ENCODE peak calls at places on chromosome 18, in nine cellular contexts. T is type B pancreatic cell, L is AG04450, U is endothelial cell, J is nephron progenitor cell, X is ovary, N is astrocyte, E is pancreas, Z is GM13976. D is an unnamed sample.

GRCh38 chr18:75497576-75497975 is 70.1 kb upstream of the SMIM21 start:
- DNase-seq in L (no peak), X (no peak), J (no peak), Z (no peak), E (no peak), N (peak; percentile 63), T (no peak), U (no peak), D (no peak)

GRCh38 chr18:812673-813404 is 797 bp upstream of the YES1 start:
- DNase-seq in U (peak; percentile 66), E (peak; percentile 66), Z (peak; percentile 62), J (no peak), N (peak; percentile 81), X (peak; percentile 82), T (no peak), L (peak; percentile 41), D (peak; percentile 56)

GRCh38 chr18:56574827-56575226 is 63.6 kb downstream of the TXNL1 start:
- DNase-seq in T (no peak), L (no peak), E (no peak), U (no peak), J (no peak), N (no peak), Z (no peak), X (peak; percentile 59), D (no peak)

GRCh38 chr18:39513187-39513586 is 1947.6 kb upstream of the CELF4 start:
- DNase-seq in N (no peak), T (no peak), U (no peak), X (no peak), J (no peak), E (no peak), Z (no peak), L (no peak), D (no peak)

GRCh38 chr18:3688682-3689081 is 238.7 kb downstream of the TGIF1 start:
- DNase-seq in E (no peak), Z (no peak), J (no peak), X (no peak), U (no peak), N (peak; percentile 98), T (no peak), L (peak; percentile 96), D (no peak)

GRCh38 chr18:58690259-58690658 is 19.0 kb downstream of the MALT1 start:
- DNase-seq in J (no peak), X (no peak), T (no peak), L (no peak), Z (no peak), E (no peak), N (no peak), U (no peak), D (no peak)

GRCh38 chr18:49849331-49850217 is 36.2 kb upstream of the ACAA2 start:
- DNase-seq in T (no peak), J (peak; percentile 26), Z (no peak), E (no peak), X (peak; percentile 27), L (peak; percentile 63), N (peak; percentile 91), U (no peak), D (no peak)

GRCh38 chr18:27144672-27145071 is 40.4 kb downstream of the CHST9 start:
- DNase-seq in E (no peak), U (no peak), J (no peak), T (no peak), N (no peak), L (no peak), Z (no peak), X (no peak), D (no peak)

GRCh38 chr18:61718944-61719343 is 173.9 kb downstream of the RNF152 start:
- DNase-seq in X (no peak), T (no peak), L (no peak), Z (no peak), E (no peak), J (no peak), N (no peak), U (no peak), D (no peak)

GRCh38 chr18:35334821-35335220 is 9.4 kb downstream of the ZNF24 start:
- DNase-seq in J (no peak), E (no peak), U (no peak), X (no peak), T (no peak), Z (no peak), L (no peak), N (peak; percentile 79), D (no peak)

GRCh38 chr18:51531496-51531895 is 334.0 kb upstream of the MEX3C start:
- DNase-seq in E (no peak), Z (no peak), J (no peak), N (no peak), U (no peak), L (no peak), T (no peak), X (no peak), D (no peak)

GRCh38 chr18:51541230-51541629 is 343.7 kb upstream of the MEX3C start:
- DNase-seq in X (no peak), L (no peak), Z (no peak), J (no peak), U (no peak), T (no peak), N (no peak), E (no peak), D (no peak)

GRCh38 chr18:51540562-51540961 is 343.1 kb upstream of the MEX3C start:
- DNase-seq in N (no peak), X (no peak), U (no peak), E (no peak), T (no peak), Z (no peak), L (no peak), J (no peak), D (no peak)

DNA sequence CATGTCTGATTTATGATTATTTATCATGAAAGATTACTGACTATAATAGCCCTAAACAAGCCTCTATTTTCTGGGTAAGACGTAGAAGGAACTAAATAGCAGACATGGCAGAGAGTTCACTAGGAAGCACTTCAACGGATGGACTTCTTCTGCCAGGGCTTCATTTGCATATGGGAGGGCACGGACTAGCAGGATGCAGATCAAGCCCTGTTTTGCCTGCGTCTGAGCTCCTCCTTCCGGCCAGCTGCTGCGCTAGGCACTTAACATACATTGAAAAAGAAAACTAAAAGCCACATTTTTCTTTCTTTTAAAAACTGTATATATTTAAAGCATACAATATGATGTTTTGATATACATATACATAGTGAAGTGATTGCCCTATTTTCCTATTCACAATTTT is 340.0 kb upstream of the MEX3C start:
- DNase-seq in E (peak; percentile 56), J (peak; percentile 41), U (peak; percentile 28), T (no peak), X (no peak), N (no peak), Z (no peak), L (no peak), D (no peak)
- TF ChIP-seq CTCF in E (no peak), J (peak; percentile 12), U (no peak), T (peak; percentile 55), X (no peak), N (no peak), Z (no peak), L (no peak), D (no peak)

GRCh38 chr18:31819925-31820229 is 59.2 kb upstream of the SLC25A52 start:
- DNase-seq in J (no peak), E (no peak), U (no peak), L (no peak), T (no peak), N (no peak), Z (no peak), X (no peak), D (no peak)
- TF ChIP-seq CTCF in J (no peak), E (no peak), U (peak; percentile 28), L (no peak), T (peak; percentile 55), N (no peak), Z (no peak), X (no peak), D (no peak)

GRCh38 chr18:11851156-11852047 is at the start of gene CHMP1B:
- DNase-seq in T (peak; percentile 98), N (peak; percentile 96), X (peak; percentile 98), J (peak; percentile 98), L (peak; percentile 94), U (peak; percentile 97), E (peak; percentile 99), Z (peak; percentile 97), D (peak; percentile 97)

GRCh38 chr18:11852048-11852341 is 782 bp downstream of the CHMP1B start:
- DNase-seq in L (no peak), T (no peak), X (no peak), U (no peak), N (no peak), E (no peak), J (peak; percentile 55), Z (no peak), D (no peak)

GRCh38 chr18:11849279-11849678 is 1.9 kb upstream of the CHMP1B start:
- DNase-seq in J (no peak), X (no peak), N (no peak), T (no peak), E (no peak), U (no peak), Z (no peak), L (no peak), D (no peak)

GRCh38 chr18:11850821-11851155 is 425 bp upstream of the CHMP1B start:
- DNase-seq in U (no peak), T (no peak), E (no peak), L (no peak), J (no peak), N (no peak), Z (no peak), X (no peak), D (no peak)

DNA sequence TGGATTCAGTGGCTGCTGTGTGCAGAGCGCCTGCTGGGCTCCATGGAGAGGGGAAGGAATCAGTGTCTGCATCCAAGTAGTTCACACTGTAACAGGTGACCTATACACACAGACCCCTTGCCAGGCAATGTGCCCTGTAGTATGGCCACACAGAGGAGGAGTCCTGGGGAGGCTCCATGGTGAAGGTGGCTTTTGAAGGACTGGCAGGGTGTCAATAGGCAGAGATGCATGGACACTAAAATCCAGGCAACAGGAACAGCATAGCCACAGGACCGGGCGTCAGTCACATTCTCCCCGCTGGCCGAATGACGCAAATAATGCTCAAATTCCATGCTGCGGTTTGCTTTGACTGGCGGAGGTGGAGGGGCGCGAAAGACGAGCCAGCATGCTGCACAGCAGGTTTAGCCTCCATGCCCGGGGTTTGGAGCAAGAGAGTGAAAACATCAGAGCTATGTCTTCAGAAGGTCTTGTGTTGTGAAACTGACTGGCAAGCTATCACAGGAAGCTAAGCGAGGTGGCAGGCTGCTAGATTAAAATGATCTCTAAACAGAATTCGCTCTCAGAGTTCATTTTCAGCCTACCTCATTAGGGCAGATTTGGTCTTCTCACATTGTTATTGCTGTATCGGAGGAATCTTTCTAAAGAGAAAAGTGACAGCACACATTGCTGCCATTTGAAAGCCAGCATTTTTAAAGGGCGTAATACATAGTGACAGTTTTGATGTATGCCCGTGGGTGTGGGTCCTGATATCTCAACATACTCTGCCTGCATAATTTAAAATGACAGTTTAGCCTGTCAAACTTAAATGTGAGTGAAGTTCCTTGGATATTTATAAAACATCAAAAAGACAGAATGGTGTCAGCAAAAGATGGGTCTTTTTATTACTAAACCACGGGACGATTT is 1.1 kb upstream of the CHMP1B start:
- DNase-seq in Z (no peak), U (no peak), L (peak; percentile 83), J (peak; percentile 26), E (peak; percentile 71), N (peak; percentile 96), T (no peak), X (peak; percentile 60), D (no peak)
- TF ChIP-seq CTCF in Z (no peak), U (no peak), L (no peak), J (no peak), E (no peak), N (no peak), T (no peak), X (no peak), D (no peak)

DNA sequence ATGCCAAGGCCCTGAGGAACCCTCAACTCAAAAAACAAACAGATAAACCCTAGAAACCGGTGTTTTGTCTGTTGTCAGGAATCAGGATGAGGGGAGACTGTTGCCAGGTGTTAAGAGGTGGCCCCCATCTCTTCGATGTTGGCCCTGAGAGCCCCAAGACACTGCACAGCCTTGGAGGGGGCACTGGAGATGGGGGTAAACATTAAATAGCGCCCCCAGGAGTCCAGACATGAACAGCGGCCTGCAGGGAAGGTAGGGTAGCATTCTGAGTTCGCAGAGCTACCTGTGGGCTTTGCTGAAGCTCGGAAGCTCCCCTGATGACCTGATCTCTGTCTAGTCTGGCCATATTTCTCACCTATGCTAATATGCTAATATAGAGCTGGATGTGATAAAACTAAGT is 97.6 kb upstream of the SMAD2 start:
- DNase-seq in N (no peak), X (no peak), E (no peak), Z (no peak), J (no peak), L (no peak), T (no peak), U (no peak), D (no peak)
- TF ChIP-seq CTCF in N (no peak), X (no peak), E (no peak), Z (no peak), J (no peak), L (no peak), T (no peak), U (peak; percentile 37), D (no peak)

D was measured in GM10248.